ENCODE peak calls at places on chromosomes 2 and 18, in ten cellular contexts. Z, Q, E, L, C, H, J, U, F and K are unnamed samples.

GRCh38 chr2:96470636-96471035 is 34.5 kb downstream of the NEURL3 start:
- DNase-seq in E (peak; percentile 25), C (peak; percentile 72), Q (peak; percentile 31), Z (no peak), J (peak; percentile 42), F (peak; percentile 36), L (no peak), H (peak; percentile 57), U (no peak), K (no peak)

GRCh38 chr2:233414777-233415570 is 60.7 kb downstream of the DGKD start:
- DNase-seq in H (no peak), C (peak; percentile 38), U (no peak), F (no peak), L (no peak), E (no peak), Q (no peak), J (peak; percentile 57), Z (no peak), K (peak; percentile 37)

GRCh38 chr2:99088017-99088416 is 53.5 kb upstream of the C2orf15 start:
- DNase-seq in Q (no peak), F (no peak), C (no peak), H (no peak), L (no peak), Z (no peak), U (peak; percentile 62), J (no peak), E (no peak), K (no peak)

GRCh38 chr2:220469201-220469600 is 841.8 kb downstream of the SLC4A3 start:
- DNase-seq in L (no peak), E (no peak), Q (no peak), H (no peak), U (no peak), J (no peak), C (no peak), F (no peak), Z (no peak), K (no peak)

GRCh38 chr2:196635156-196635555 is 4.4 kb upstream of the CCDC150 start:
- DNase-seq in C (no peak), U (no peak), F (no peak), J (no peak), Q (no peak), Z (no peak), H (no peak), E (no peak), L (no peak), K (no peak)

GRCh38 chr18:44988821-44989587 is 308.3 kb downstream of the SETBP1 start:
- DNase-seq in E (no peak), F (no peak), U (no peak), Q (no peak), C (no peak), Z (no peak), L (no peak), H (no peak), J (no peak), K (no peak)

GRCh38 chr18:44938396-44939036 is 257.8 kb downstream of the SETBP1 start:
- DNase-seq in E (no peak), C (peak; percentile 47), U (no peak), J (no peak), Z (no peak), Q (no peak), F (no peak), H (no peak), L (no peak), K (no peak)

GRCh38 chr2:241035142-241035817 is 36.9 kb downstream of the SNED1 start:
- DNase-seq in J (no peak), F (no peak), E (peak; percentile 55), Q (no peak), C (peak; percentile 10), L (no peak), Z (no peak), H (no peak), U (no peak), K (peak; percentile 76)

GRCh38 chr2:240052524-240052923 is 797 bp downstream of the OR6B3 start:
- DNase-seq in F (no peak), U (no peak), Z (no peak), C (no peak), L (no peak), Q (no peak), H (no peak), E (no peak), J (no peak), K (no peak)

GRCh38 chr2:241286348-241287090 is 29.0 kb downstream of the HDLBP start:
- DNase-seq in Q (no peak), E (no peak), C (no peak), U (no peak), H (no peak), J (no peak), Z (no peak), L (no peak), F (no peak), K (no peak)

GRCh38 chr2:105403785-105404698 is 5.2 kb upstream of the FHL2 start:
- DNase-seq in E (no peak), C (no peak), L (no peak), H (no peak), J (peak; percentile 79), F (peak; percentile 47), Z (no peak), U (peak; percentile 25), Q (peak; percentile 42), K (no peak)
- TF ChIP-seq POLR2A in E (no peak), C (no peak), L (no peak), H (no peak), J (no peak), F (no peak), Z (no peak), U (no peak), Q (no peak), K (no peak)

GRCh38 chr2:60551241-60552095 is 2.0 kb downstream of the BCL11A start:
- DNase-seq in Q (peak; percentile 43), U (peak; percentile 80), L (no peak), J (peak; percentile 58), Z (no peak), H (no peak), C (peak; percentile 62), E (peak; percentile 59), F (no peak), K (no peak)

GRCh38 chr2:60548844-60549243 is 4.6 kb downstream of the BCL11A start:
- DNase-seq in F (no peak), C (no peak), L (no peak), E (no peak), Z (no peak), H (no peak), Q (no peak), J (no peak), U (no peak), K (no peak)

GRCh38 chr2:60550984-60551240 is 2.5 kb downstream of the BCL11A start:
- DNase-seq in F (no peak), L (no peak), E (no peak), H (no peak), J (no peak), C (no peak), Z (no peak), Q (no peak), U (no peak), K (no peak)

GRCh38 chr2:60550151-60550983 is 3.1 kb downstream of the BCL11A start:
- DNase-seq in Z (peak; percentile 56), Q (peak; percentile 50), F (peak; percentile 30), H (peak; percentile 75), L (peak; percentile 66), J (peak; percentile 85), C (peak; percentile 83), E (peak; percentile 89), U (peak; percentile 96), K (peak; percentile 81)

DNA sequence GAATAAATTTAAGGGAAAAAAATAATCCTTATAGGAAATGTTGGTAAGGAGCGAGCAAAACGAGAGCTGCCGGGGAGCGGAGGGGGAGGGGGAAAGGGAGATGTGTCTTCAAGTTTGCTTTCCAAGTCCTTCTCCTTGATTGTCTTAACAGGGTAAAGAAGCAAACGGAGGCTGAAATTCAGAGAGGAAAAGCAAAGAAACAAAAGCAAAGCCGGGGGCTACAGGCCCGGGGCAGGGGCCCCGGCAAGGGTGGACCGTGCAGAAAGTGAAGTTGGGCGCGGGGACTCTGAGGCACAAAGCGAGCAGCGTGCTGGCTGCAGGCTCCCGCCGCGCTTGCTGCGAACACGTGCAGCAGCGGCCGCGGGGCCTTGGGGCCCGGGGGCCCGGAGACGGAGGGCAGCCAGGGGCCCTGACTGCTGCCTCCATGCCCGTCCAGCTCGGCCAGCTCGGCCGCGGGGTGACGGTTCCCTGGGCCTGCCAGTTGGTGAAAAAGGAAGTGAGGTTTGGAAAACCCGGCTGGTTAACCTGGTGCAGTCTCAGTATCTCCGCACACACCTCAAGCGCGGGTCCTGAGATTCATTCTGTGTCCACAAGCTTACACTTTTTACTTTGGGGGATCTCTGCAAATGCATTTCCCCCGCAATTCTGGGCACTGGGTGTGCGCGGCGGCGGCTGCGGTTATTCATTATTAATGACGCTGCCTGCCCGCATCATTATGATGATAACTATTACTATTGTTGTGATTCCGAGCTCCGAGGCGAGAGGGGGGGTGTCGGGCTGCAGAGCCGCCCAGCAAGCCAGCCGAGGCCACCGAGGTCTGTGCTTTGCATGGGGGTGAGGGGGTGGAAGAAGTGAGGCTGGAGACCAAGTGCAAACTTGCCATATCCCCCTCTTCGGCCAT is 4.0 kb downstream of the BCL11A start:
- DNase-seq in U (peak; percentile 81), F (no peak), C (peak; percentile 39), E (peak; percentile 49), J (peak; percentile 22), Q (no peak), Z (no peak), L (no peak), H (peak; percentile 40), K (no peak)
- TF ChIP-seq POLR2A in U (peak; percentile 22), F (no peak), C (peak; percentile 38), E (no peak), J (peak; percentile 36), Q (no peak), Z (no peak), L (no peak), H (no peak), K (no peak)

GRCh38 chr2:62197609-62198236 is 1.8 kb downstream of the B3GNT2 start:
- DNase-seq in C (peak; percentile 34), Q (no peak), J (peak; percentile 42), E (peak; percentile 36), Z (no peak), L (peak; percentile 62), F (peak; percentile 44), H (peak; percentile 61), U (peak; percentile 60), K (peak; percentile 85)
- TF ChIP-seq POLR2A in C (no peak), Q (no peak), J (no peak), E (no peak), Z (no peak), L (no peak), F (no peak), H (no peak), U (no peak), K (no peak)

DNA sequence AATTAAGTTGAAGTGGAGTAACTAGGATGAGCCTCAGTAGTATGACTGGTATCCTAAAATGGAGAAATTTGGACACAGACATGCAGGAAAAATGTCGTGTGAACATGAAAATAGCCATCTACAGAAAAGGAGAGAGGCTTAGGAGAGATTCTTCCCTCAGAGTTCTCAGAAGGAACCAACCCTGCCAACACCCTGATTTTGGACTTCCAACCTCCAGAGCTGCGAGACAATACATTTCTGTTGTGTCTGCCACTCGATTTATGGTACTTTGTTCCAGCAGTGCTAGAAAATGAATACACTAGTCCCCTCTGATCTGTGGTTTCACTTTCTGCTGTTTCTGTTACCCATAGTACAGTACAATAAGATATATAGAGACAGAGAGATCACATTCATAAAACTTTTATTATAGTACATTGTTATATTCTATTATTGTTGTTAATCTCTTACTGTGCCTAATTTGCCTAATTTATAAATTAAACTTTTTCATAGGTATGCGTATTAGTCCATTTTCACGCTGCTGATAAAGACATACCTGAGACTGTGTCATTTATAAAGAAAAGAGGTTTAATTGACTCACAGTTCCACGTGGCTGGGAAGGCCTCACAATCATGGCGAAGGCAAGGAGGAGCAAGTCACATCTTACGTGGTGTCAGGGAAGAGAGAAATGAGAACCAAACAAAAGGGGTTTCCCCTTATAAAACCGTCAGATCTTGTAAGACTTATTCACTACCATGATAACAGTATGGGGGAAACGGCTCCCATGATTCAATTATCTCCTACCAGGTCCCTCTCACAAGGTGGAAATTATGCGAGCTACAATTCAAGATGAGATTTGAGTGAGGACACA is 41.3 kb downstream of the PLEKHA3 start:
- DNase-seq in C (no peak), U (no peak), J (no peak), L (no peak), E (no peak), F (no peak), Q (no peak), Z (no peak), H (no peak), K (no peak)
- TF ChIP-seq POLR2A in C (no peak), U (no peak), J (no peak), L (no peak), E (no peak), F (no peak), Q (no peak), Z (no peak), H (no peak), K (no peak)